ENCODE peak calls at places on chromosomes 11 and 22, in four cellular contexts. R is lung, F is GM23338, A is BE2C. B is an unnamed sample. For H3K4me1, the result is how much of the 10 kb centered on the place peaks cover.

GRCh38 chr11:12414641-12415040 is 37.3 kb downstream of the PARVA start:
- DNase-seq in R (no peak), F (no peak), A (no peak), B (no peak)

GRCh38 chr11:12674571-12674935 is 332 bp downstream of the TEAD1 start:
- DNase-seq in R (no peak), F (peak), A (no peak), B (no peak)

GRCh38 chr11:61293869-61294716 is 1.0 kb downstream of the VWCE start:
- DNase-seq in F (peak), R (no peak), A (peak), B (peak)

GRCh38 chr11:123168955-123169484 is 26.0 kb downstream of the CLMP start:
- DNase-seq in F (no peak), A (no peak), R (no peak), B (no peak)

GRCh38 chr22:37290737-37291136 is 8.4 kb downstream of the CYTH4 start:
- DNase-seq in R (no peak), F (no peak), A (no peak), B (no peak)

GRCh38 chr11:12792590-12792989 is 118.4 kb downstream of the TEAD1 start:
- DNase-seq in F (no peak), R (no peak), A (no peak), B (no peak)

GRCh38 chr22:50581950-50582561 is 593 bp downstream of the CHKB start:
- DNase-seq in R (no peak), A (no peak), F (no peak), B (no peak)

GRCh38 chr11:113401718-113402117 is 14.1 kb downstream of the ANKK1 start:
- DNase-seq in F (no peak), A (peak), R (peak), B (no peak)

GRCh38 chr11:86755196-86755595 is 45.1 kb upstream of the PRSS23 start:
- DNase-seq in R (no peak), F (no peak), A (no peak), B (no peak)

GRCh38 chr11:45333023-45333422 is 46.9 kb upstream of the SYT13 start:
- DNase-seq in A (no peak), F (no peak), R (no peak), B (no peak)

GRCh38 chr11:106585061-106585460 is 433.2 kb downstream of the GUCY1A2 start:
- DNase-seq in F (peak), R (no peak), A (peak), B (no peak)

GRCh38 chr11:2193099-2193886 is 21.7 kb upstream of the TH start:
- DNase-seq in F (no peak), R (no peak), A (peak), B (no peak)
- TF ChIP-seq CTCF in F (no peak), R (no peak), A (no peak), B (no peak)

GRCh38 chr11:128827494-128827893 is 39.6 kb downstream of the KCNJ1 start:
- DNase-seq in F (no peak), A (no peak), R (no peak), B (no peak)

GRCh38 chr11:128825050-128825806 is 41.9 kb downstream of the KCNJ1 start:
- DNase-seq in R (no peak), A (no peak), F (peak), B (no peak)

GRCh38 chr11:128823751-128824150 is 43.3 kb downstream of the KCNJ1 start:
- DNase-seq in R (no peak), A (no peak), F (no peak), B (no peak)

GRCh38 chr11:128828350-128828749 is 38.7 kb downstream of the KCNJ1 start:
- DNase-seq in F (no peak), R (no peak), A (no peak), B (no peak)

DNA sequence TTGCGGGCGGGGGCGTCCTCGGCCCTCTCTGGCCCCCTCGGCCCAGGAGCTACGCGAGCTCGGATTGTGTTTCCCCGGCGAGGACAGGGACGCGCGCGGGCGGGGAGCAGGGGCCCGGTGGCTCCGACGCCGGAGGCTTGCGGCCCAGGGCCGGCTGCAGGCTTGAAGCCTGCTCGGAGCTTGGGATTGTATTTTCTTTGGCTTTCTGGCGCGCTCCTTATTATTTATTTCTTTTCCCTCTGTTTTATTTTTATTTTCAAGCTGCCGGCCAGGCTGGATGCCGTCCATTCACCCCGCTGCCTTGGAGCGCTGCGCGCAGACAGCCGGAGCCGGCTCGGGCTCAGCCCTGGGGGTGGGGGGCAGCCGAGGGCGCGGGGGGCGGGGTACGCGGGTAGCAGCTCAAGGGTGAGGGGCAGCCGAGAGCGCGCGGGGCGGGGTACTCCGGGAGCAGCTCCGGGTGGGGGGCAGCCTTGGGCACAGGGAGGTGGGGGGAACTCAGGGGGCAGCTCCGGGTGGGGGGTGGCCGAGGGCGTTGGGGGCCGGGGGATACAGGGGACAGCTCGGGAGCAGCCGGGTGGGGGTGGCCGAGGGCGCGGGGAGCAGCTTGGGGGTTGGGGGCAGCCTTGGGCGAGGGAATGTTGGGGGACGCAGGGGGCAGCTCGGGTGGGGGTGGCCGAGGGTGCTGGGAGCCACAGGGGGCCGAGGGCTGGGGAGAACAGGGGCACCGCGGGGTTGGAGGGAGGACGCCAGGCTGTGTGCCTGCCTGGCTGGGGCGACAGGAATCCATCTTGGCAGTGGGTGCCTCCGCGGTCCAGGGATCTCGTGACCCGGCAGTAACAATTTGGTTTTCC is 42.7 kb downstream of the KCNJ1 start:
- DNase-seq in R (no peak), F (peak), A (no peak), B (no peak)
- H3K4me3 ChIP-seq in R (no peak), F (peak), A (no peak), B (no peak)

GRCh38 chr11:67407700-67408163 is 3.8 kb downstream of the TBC1D10C start:
- DNase-seq in F (no peak), A (no peak), R (no peak), B (no peak)
- H3K4me1 ChIP-seq in F (under half), A (under half), R (under half), B (half or more)

GRCh38 chr22:20178922-20179227 is 28.0 kb upstream of the CCDC188 start:
- DNase-seq in R (no peak), F (no peak), A (no peak), B (no peak)

GRCh38 chr22:20180640-20181039 is 29.8 kb upstream of the CCDC188 start:
- DNase-seq in R (no peak), A (no peak), F (no peak), B (no peak)

GRCh38 chr22:20181194-20181931 is 30.5 kb upstream of the CCDC188 start:
- DNase-seq in A (no peak), R (no peak), F (no peak), B (no peak)

GRCh38 chr22:20179455-20180244 is 28.8 kb upstream of the CCDC188 start:
- DNase-seq in A (no peak), F (no peak), R (no peak), B (no peak)

DNA sequence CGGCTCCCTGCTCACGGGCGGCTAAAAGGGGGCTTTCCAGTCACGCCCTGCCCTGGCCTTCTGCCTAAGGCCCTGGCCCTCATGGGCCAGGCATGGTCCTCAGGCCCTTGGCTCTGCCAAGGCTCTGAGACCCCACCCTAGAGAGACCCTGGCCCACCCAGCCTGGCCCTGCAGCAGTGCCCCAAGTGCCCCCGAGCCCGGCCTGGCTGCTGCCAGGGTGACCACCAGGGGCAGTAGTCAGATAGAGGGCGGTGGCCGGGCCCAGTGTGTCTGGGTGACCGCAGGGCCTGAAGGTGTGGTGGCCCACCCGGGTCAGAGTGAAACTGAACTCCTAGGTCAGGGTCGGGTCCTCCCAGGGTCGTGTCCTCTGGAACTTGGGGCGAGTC is 29.4 kb upstream of the CCDC188 start:
- DNase-seq in A (no peak), F (peak), R (no peak), B (no peak)
- TF ChIP-seq CTCF in A (peak), F (peak), R (no peak), B (no peak)

B was measured in CD8-positive, alpha-beta T cell.